ENCODE peak calls at places on chromosomes 11 and 22, in four cellular contexts. V is WTC11, D is K562, W is SK-N-SH. S is an unnamed sample.
A peak's percentile ranks its signal among the peaks of the same experiment; 100 is the strongest.

GRCh38 chr11:107359701-107360100 is 97.9 kb downstream of the CWF19L2 start:
- DNase-seq in W (no peak), D (no peak), V (no peak), S (no peak)

GRCh38 chr11:75588067-75588481 is 26.0 kb downstream of the SERPINH1 start:
- DNase-seq in V (no peak), W (no peak), D (no peak), S (no peak)

GRCh38 chr22:22507743-22508273 is 734 bp downstream of the ZNF280B start:
- DNase-seq in W (no peak), D (no peak), V (no peak), S (no peak)

GRCh38 chr11:1158681-1159525 is 1.1 kb downstream of the MUC5AC start:
- DNase-seq in D (no peak), W (peak; percentile 47), V (peak; percentile 10), S (no peak)

GRCh38 chr11:132036751-132037466 is 666.5 kb downstream of the NTM start:
- DNase-seq in W (no peak), D (no peak), V (no peak), S (no peak)

GRCh38 chr11:15291885-15292284 is 177.2 kb downstream of the INSC start:
- DNase-seq in V (no peak), W (no peak), D (no peak), S (no peak)

GRCh38 chr11:76823481-76824028 is 37.2 kb upstream of the ACER3 start:
- DNase-seq in W (no peak), V (no peak), D (peak; percentile 79), S (peak; percentile 43)

GRCh38 chr11:118663929-118664328 is 15.5 kb downstream of the TREH start:
- DNase-seq in W (no peak), V (no peak), D (no peak), S (no peak)

GRCh38 chr11:1153951-1154487 is 3.7 kb upstream of the MUC5AC start:
- DNase-seq in V (no peak), W (peak; percentile 31), D (peak; percentile 45), S (no peak)

GRCh38 chr11:38173671-38174070 is 1575.6 kb upstream of the RAG2 start:
- DNase-seq in W (no peak), D (no peak), V (no peak), S (no peak)

GRCh38 chr11:92632510-92632909 is 336.9 kb upstream of the MTNR1B start:
- DNase-seq in V (peak; percentile 15), D (no peak), W (no peak), S (no peak)

GRCh38 chr11:114563077-114563476 is 3.4 kb upstream of the NXPE1 start:
- DNase-seq in W (no peak), V (no peak), D (no peak), S (no peak)

GRCh38 chr11:5226732-5227327 is at the start of gene HBB:
- DNase-seq in W (no peak), V (no peak), D (no peak), S (no peak)

GRCh38 chr22:44658371-44658953 is 43.5 kb upstream of the PRR5 start:
- DNase-seq in W (peak; percentile 28), V (no peak), D (no peak), S (no peak)

GRCh38 chr11:35651263-35651662 is 11.3 kb upstream of the TRIM44 start:
- DNase-seq in W (no peak), V (no peak), D (no peak), S (no peak)

GRCh38 chr11:78647986-78648875 is 73.6 kb upstream of the NARS2 start:
- DNase-seq in W (peak; percentile 16), D (no peak), V (no peak), S (no peak)

GRCh38 chr11:19557720-19558140 is 154.9 kb upstream of the NAV2 start:
- DNase-seq in V (peak; percentile 93), D (peak; percentile 78), W (peak; percentile 67), S (peak; percentile 84)

GRCh38 chr11:72553748-72554147 is 119.4 kb upstream of the CLPB start:
- DNase-seq in V (peak; percentile 73), W (no peak), D (peak; percentile 35), S (peak; percentile 25)

GRCh38 chr11:115869780-115870431 is 365.7 kb upstream of the CADM1 start:
- DNase-seq in W (peak; percentile 55), V (peak; percentile 67), D (no peak), S (peak; percentile 60)

GRCh38 chr11:123306531-123306930 is 111.5 kb upstream of the CLMP start:
- DNase-seq in V (no peak), D (no peak), W (no peak), S (no peak)

GRCh38 chr11:27720277-27720830 is 20.1 kb upstream of the BDNF start:
- DNase-seq in V (peak; percentile 78), D (peak; percentile 48), W (peak; percentile 62), S (peak; percentile 86)

GRCh38 chr11:102950622-102951081 is 4.9 kb downstream of the MMP13 start:
- DNase-seq in V (no peak), W (no peak), D (no peak), S (no peak)

GRCh38 chr11:65390099-65390941 is 3.9 kb downstream of the FRMD8 start:
- DNase-seq in V (no peak), W (no peak), D (no peak), S (no peak)

GRCh38 chr11:125036933-125037332 is 26.2 kb upstream of the SLC37A2 start:
- DNase-seq in W (no peak), D (no peak), V (no peak), S (no peak)

GRCh38 chr11:108697872-108698473 is 33.1 kb downstream of the DDX10 start:
- DNase-seq in W (peak; percentile 59), V (peak; percentile 27), D (peak; percentile 26), S (no peak)

GRCh38 chr11:33941637-33942160 is 49.8 kb upstream of the LMO2 start:
- DNase-seq in W (peak; percentile 56), D (peak; percentile 69), V (no peak), S (no peak)

GRCh38 chr22:42881982-42882656 is 25.0 kb upstream of the ARFGAP3 start:
- DNase-seq in V (no peak), W (no peak), D (no peak), S (no peak)

GRCh38 chr11:88174627-88175003 is 628 bp downstream of the RAB38 start:
- DNase-seq in W (no peak), D (no peak), V (peak; percentile 40), S (peak; percentile 5)

GRCh38 chr11:58926695-58927094 is 12.6 kb upstream of the GLYATL1 start:
- DNase-seq in W (no peak), V (no peak), D (no peak), S (no peak)
- TF ChIP-seq TEAD4 in W (no peak), V (no peak), D (no peak), S (no peak)

GRCh38 chr22:47162865-47163264 is 400.4 kb downstream of the TBC1D22A start:
- DNase-seq in V (peak; percentile 3), D (no peak), W (no peak), S (no peak)
- TF ChIP-seq TEAD4 in V (no peak), D (no peak), W (no peak), S (no peak)

GRCh38 chr22:40249286-40249685 is 71.6 kb downstream of the TNRC6B start:
- DNase-seq in V (no peak), D (no peak), W (no peak), S (no peak)

GRCh38 chr22:40244586-40244985 is 66.9 kb downstream of the TNRC6B start:
- DNase-seq in V (no peak), D (no peak), W (no peak), S (no peak)

GRCh38 chr22:40250608-40251007 is 72.9 kb downstream of the TNRC6B start:
- DNase-seq in W (no peak), D (no peak), V (no peak), S (no peak)

GRCh38 chr22:40251106-40251505 is 73.4 kb downstream of the TNRC6B start:
- DNase-seq in D (no peak), V (no peak), W (no peak), S (no peak)

GRCh38 chr22:40247976-40248375 is 70.3 kb downstream of the TNRC6B start:
- DNase-seq in W (no peak), D (no peak), V (no peak), S (no peak)
- TF ChIP-seq TEAD4 in W (no peak), D (no peak), V (no peak), S (no peak)

DNA sequence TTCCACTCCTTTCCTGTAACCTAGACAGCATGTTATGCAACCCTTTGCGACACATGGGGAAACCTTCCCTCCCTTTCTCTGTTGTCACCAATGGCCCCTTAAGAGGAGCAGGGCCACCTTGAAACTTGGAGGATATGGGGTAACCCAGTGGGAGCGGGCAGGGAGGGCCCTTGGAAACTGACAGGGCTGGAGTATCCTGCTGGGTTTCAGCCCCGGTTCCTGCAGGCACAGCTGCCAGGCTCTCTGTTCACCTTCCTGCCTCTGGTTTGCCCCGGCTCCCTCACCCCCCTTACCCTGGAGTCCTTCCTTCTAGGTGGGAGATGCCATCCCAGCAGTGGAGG is 1.5 kb downstream of the PRDX5 start:
- DNase-seq in D (no peak), V (no peak), W (no peak), S (no peak)
- TF ChIP-seq TEAD4 in D (no peak), V (no peak), W (no peak), S (no peak)

GRCh38 chr11:57476883-57477506 is 16.7 kb downstream of the RTN4RL2 start:
- DNase-seq in D (peak; percentile 32), V (peak; percentile 55), W (no peak), S (peak; percentile 68)
- TF ChIP-seq TEAD4 in D (no peak), V (no peak), W (no peak), S (no peak)